ENCODE peak calls at places on chromosome 19, in nine cellular contexts. M is ascending aorta; R is HFFc6; N is AML-193; H is cardiac fibroblast; W is naive thymus-derived CD8-positive, alpha-beta T cell; L is foreskin melanocyte; B is left colon; Z is WTC11. X is an unnamed sample.

GRCh38 chr19:50889638-50890037 is 16.4 kb downstream of the KLK2 start:
- DNase-seq in M (no peak), R (no peak), N (no peak), H (no peak), W (no peak), L (no peak), B (no peak), Z (no peak), X (peak)

GRCh38 chr19:40220674-40221073 is 2.5 kb upstream of the TTC9B start:
- DNase-seq in M (no peak), R (no peak), N (no peak), H (no peak), W (no peak), L (no peak), B (no peak), Z (no peak), X (no peak)

GRCh38 chr19:40521276-40521675 is 54.5 kb downstream of the SPTBN4 start:
- DNase-seq in M (no peak), R (peak), N (peak), H (peak), W (no peak), L (no peak), B (no peak), Z (no peak), X (peak)

GRCh38 chr19:28633223-28634030 is 579.5 kb downstream of the UQCRFS1 start:
- DNase-seq in M (no peak), R (peak), N (peak), H (peak), W (peak), L (peak), B (no peak), Z (peak), X (peak)

GRCh38 chr19:45790942-45791341 is 1.7 kb downstream of the DMWD start:
- DNase-seq in M (no peak), R (no peak), N (peak), H (no peak), W (no peak), L (no peak), B (no peak), Z (no peak), X (no peak)

GRCh38 chr19:15864824-15865223 is 33.0 kb downstream of the CYP4F2 start:
- DNase-seq in M (peak), R (no peak), N (no peak), H (no peak), W (no peak), L (no peak), B (no peak), Z (no peak), X (no peak)

GRCh38 chr19:46992699-46993535 is 26.7 kb upstream of the NPAS1 start:
- DNase-seq in M (no peak), R (no peak), N (no peak), H (no peak), W (no peak), L (no peak), B (no peak), Z (no peak), X (no peak)

GRCh38 chr19:42114412-42114811 is 17.8 kb downstream of the POU2F2 start:
- DNase-seq in M (no peak), R (no peak), N (no peak), H (no peak), W (no peak), L (no peak), B (peak), Z (no peak), X (no peak)

GRCh38 chr19:45103200-45103624 is 10.2 kb downstream of the PPP1R37 start:
- DNase-seq in M (no peak), R (no peak), N (no peak), H (peak), W (peak), L (peak), B (no peak), Z (no peak), X (peak)

GRCh38 chr19:7541481-7541824 is 5.9 kb downstream of the PNPLA6 start:
- DNase-seq in M (no peak), R (no peak), N (no peak), H (no peak), W (no peak), L (no peak), B (no peak), Z (no peak), X (no peak)

GRCh38 chr19:11196406-11197287 is 698 bp downstream of the KANK2 start:
- DNase-seq in M (no peak), R (no peak), N (no peak), H (peak), W (no peak), L (no peak), B (no peak), Z (peak), X (no peak)

GRCh38 chr19:2064395-2064787 is 13.3 kb upstream of the MKNK2 start:
- DNase-seq in M (no peak), R (no peak), N (no peak), H (no peak), W (no peak), L (no peak), B (no peak), Z (no peak), X (no peak)

GRCh38 chr19:35446194-35446593 is 1.9 kb upstream of the FFAR2 start:
- DNase-seq in M (no peak), R (no peak), N (no peak), H (peak), W (peak), L (no peak), B (no peak), Z (no peak), X (no peak)

GRCh38 chr19:8488351-8488750 is 14.1 kb downstream of the PRAM1 start:
- DNase-seq in M (no peak), R (no peak), N (no peak), H (no peak), W (no peak), L (no peak), B (no peak), Z (no peak), X (no peak)

GRCh38 chr19:2984196-2984490 is 6.8 kb downstream of the TLE6 start:
- DNase-seq in M (peak), R (no peak), N (no peak), H (no peak), W (no peak), L (no peak), B (no peak), Z (no peak), X (no peak)

GRCh38 chr19:28313633-28314032 is 899.3 kb downstream of the UQCRFS1 start:
- DNase-seq in M (no peak), R (no peak), N (no peak), H (peak), W (no peak), L (peak), B (no peak), Z (no peak), X (no peak)

GRCh38 chr19:41696402-41697197 is 8.5 kb upstream of the CEACAM7 start:
- DNase-seq in M (peak), R (no peak), N (peak), H (no peak), W (no peak), L (no peak), B (no peak), Z (peak), X (no peak)

GRCh38 chr19:12774588-12775555 is at the start of gene HOOK2:
- DNase-seq in M (peak), R (no peak), N (no peak), H (no peak), W (peak), L (no peak), B (peak), Z (peak), X (no peak)

GRCh38 chr19:7636691-7637373 is at the start of gene STXBP2:
- DNase-seq in M (peak), R (no peak), N (peak), H (peak), W (peak), L (no peak), B (peak), Z (peak), X (no peak)

GRCh38 chr19:10228925-10229324 is 2.2 kb downstream of the S1PR2 start:
- DNase-seq in M (no peak), R (no peak), N (peak), H (peak), W (no peak), L (peak), B (no peak), Z (peak), X (peak)

GRCh38 chr19:49896863-49897621 is at the start of gene IL4I1:
- DNase-seq in M (no peak), R (no peak), N (peak), H (peak), W (peak), L (no peak), B (no peak), Z (no peak), X (no peak)

GRCh38 chr19:28024920-28025319 is 1188.0 kb downstream of the UQCRFS1 start:
- DNase-seq in M (no peak), R (no peak), N (no peak), H (no peak), W (no peak), L (no peak), B (no peak), Z (no peak), X (no peak)

GRCh38 chr19:35204799-35205732 is 23.5 kb downstream of the FAM187B start:
- DNase-seq in M (no peak), R (no peak), N (peak), H (no peak), W (no peak), L (no peak), B (peak), Z (no peak), X (no peak)

GRCh38 chr19:30719189-30719990 is 347.2 kb downstream of the ZNF536 start:
- DNase-seq in M (no peak), R (no peak), N (no peak), H (peak), W (no peak), L (no peak), B (peak), Z (peak), X (peak)

GRCh38 chr19:48480476-48481190 is 11.5 kb downstream of the CYTH2 start:
- DNase-seq in M (no peak), R (peak), N (no peak), H (peak), W (no peak), L (no peak), B (no peak), Z (peak), X (no peak)

X was measured in SK-MEL-5.